ENCODE peak calls at places on chromosomes 6 and 20, in eight cellular contexts. J, Q, D, A, Y, F, E and N are unnamed samples.

GRCh38 chr6:105550961-105551625 is 148.2 kb upstream of the PREP start:
- DNase-seq in J (no peak), Q (no peak), D (no peak), A (no peak), Y (no peak), F (no peak), E (no peak), N (no peak)

GRCh38 chr6:170403451-170403850 is 96.9 kb downstream of the FAM120B start:
- DNase-seq in J (no peak), Q (peak; percentile 53), D (no peak), A (no peak), Y (no peak), F (no peak), E (no peak), N (peak; percentile 76)

GRCh38 chr6:20630136-20630535 is 95.9 kb downstream of the CDKAL1 start:
- DNase-seq in J (no peak), Q (no peak), D (no peak), A (no peak), Y (no peak), F (no peak), E (no peak), N (no peak)

GRCh38 chr20:37534401-37535157 is 6.9 kb upstream of the BLCAP start:
- DNase-seq in J (peak; percentile 62), Q (peak; percentile 90), D (peak; percentile 79), A (no peak), Y (peak; percentile 90), F (peak; percentile 49), E (peak; percentile 70), N (peak; percentile 73)

GRCh38 chr6:53925891-53926290 is 131.1 kb downstream of the LRRC1 start:
- DNase-seq in J (no peak), Q (no peak), D (no peak), A (no peak), Y (no peak), F (no peak), E (no peak), N (no peak)

GRCh38 chr20:24672886-24673677 is 203.7 kb downstream of the SYNDIG1 start:
- DNase-seq in J (no peak), Q (peak; percentile 97), D (peak; percentile 42), A (peak; percentile 90), Y (no peak), F (no peak), E (no peak), N (peak; percentile 97)

GRCh38 chr6:951782-952181 is 258.8 kb upstream of the EXOC2 start:
- DNase-seq in J (no peak), Q (no peak), D (no peak), A (no peak), Y (no peak), F (no peak), E (no peak), N (no peak)

GRCh38 chr20:46680684-46681031 is 8.6 kb downstream of the TP53RK start:
- DNase-seq in J (no peak), Q (no peak), D (no peak), A (no peak), Y (no peak), F (no peak), E (no peak), N (no peak)

GRCh38 chr6:149872233-149872632 is 8.1 kb upstream of the LRP11 start:
- DNase-seq in J (no peak), Q (no peak), D (no peak), A (no peak), Y (no peak), F (no peak), E (no peak), N (no peak)

GRCh38 chr6:68741501-68742343 is 106.6 kb downstream of the ADGRB3 start:
- DNase-seq in J (no peak), Q (no peak), D (no peak), A (no peak), Y (no peak), F (no peak), E (no peak), N (no peak)

GRCh38 chr20:10963717-10964266 is 290.0 kb upstream of the JAG1 start:
- DNase-seq in J (no peak), Q (peak; percentile 7), D (no peak), A (no peak), Y (no peak), F (peak; percentile 16), E (no peak), N (no peak)

GRCh38 chr6:115969207-115969929 is 91.3 kb downstream of the FRK start:
- DNase-seq in J (no peak), Q (peak; percentile 34), D (peak; percentile 3), A (no peak), Y (no peak), F (peak; percentile 7), E (no peak), N (no peak)
- TF ChIP-seq CTCF in J (no peak), Q (no peak), D (no peak), A (no peak), Y (no peak), F (no peak), E (no peak), N (no peak)

DNA sequence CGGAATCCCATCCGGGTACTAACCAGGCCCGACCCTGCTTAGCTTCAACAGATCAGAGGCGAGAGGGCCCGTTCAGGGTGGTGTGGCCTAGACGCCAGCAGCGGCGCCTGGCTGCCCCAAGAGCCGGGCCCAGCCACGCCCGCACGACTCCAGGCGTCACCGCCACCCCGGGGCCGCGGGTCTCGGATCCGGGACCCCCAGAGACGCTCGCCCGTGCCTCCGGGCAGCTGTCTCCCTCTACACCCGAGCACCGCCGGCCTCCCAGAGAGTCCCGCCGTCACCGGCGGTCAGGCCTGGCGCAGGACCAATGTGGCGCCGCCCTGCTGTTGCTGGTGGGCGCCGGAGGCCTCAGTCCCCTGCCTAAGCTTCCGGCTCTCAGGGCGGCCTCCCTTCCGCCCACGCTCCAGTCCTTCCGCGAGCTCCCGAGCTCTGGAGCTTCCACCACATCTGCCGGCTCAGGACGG is 441.2 kb upstream of the DEFB115 start:
- DNase-seq in J (peak; percentile 26), Q (peak; percentile 26), D (no peak), A (no peak), Y (no peak), F (peak; percentile 42), E (no peak), N (no peak)
- H3K4me3 ChIP-seq in J (no peak overlapping the region), Q (no peak overlapping the region), D (no peak overlapping the region), A (no peak overlapping the region), Y (no peak overlapping the region), F (peak overlapping the region; percentile 25), E (no peak overlapping the region), N (no peak overlapping the region)

GRCh38 chr20:19758888-19759331 is 852 bp downstream of the RIN2 start:
- DNase-seq in J (no peak), Q (peak; percentile 53), D (peak; percentile 56), A (no peak), Y (no peak), F (peak; percentile 87), E (no peak), N (no peak)

GRCh38 chr20:19756756-19757486 is 1.1 kb upstream of the RIN2 start:
- DNase-seq in J (no peak), Q (no peak), D (no peak), A (no peak), Y (no peak), F (no peak), E (peak; percentile 53), N (no peak)

GRCh38 chr20:19757487-19757972 is 528 bp upstream of the RIN2 start:
- DNase-seq in J (no peak), Q (peak; percentile 91), D (peak; percentile 58), A (no peak), Y (no peak), F (peak; percentile 90), E (peak; percentile 92), N (peak; percentile 31)

GRCh38 chr20:19760371-19760721 is 2.3 kb downstream of the RIN2 start:
- DNase-seq in J (no peak), Q (no peak), D (no peak), A (no peak), Y (no peak), F (no peak), E (peak; percentile 43), N (no peak)

DNA sequence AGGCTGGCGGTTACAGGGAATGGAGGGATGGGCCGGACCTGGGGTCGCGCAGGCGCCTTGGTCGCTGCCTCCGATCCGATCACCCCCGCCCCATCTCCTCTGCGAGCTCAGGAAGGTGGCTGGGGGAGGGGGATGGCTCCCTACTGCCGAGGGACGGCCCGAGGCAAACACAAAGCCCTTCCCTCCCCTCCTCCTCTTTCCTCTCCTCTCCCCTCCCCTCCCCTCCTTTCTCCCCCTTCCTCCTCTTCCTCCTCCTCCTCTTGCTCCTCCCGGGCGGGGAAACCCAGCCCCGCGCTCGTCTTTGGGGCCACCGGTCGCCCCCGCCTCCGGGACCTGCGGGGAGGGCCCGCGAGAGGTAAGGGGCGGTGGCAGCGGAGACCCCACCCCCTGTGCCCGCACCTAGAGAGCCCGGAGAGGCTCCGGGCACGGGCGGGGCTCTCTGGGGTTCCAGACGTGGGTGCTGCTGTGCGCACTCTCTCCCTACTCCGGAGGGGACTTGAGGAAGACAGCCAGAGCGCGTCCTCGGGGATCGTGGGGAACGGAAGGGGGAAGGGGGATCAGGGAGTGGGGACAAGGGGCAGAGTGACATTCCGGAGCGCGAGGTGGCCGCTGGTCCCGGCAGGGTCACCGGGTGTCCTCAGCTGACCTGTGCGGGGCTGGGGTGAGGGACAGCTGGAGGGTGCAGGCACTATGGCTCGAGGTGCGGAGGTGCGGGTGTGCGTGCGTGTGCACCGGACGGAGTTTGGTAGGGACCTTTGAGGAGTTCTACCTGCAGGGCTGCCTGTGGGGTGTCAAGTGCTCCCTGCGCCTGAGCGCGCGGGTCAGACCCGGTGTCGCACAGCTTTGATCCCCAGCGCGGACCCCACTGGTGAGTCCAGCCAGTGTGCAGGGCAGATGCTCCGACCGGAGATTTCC is at the start of gene RIN2:
- DNase-seq in J (peak; percentile 8), Q (peak; percentile 91), D (peak; percentile 96), A (no peak), Y (no peak), F (peak; percentile 94), E (peak; percentile 88), N (peak; percentile 80)
- TF ChIP-seq CTCF in J (no peak), Q (no peak), D (no peak), A (no peak), Y (no peak), F (no peak), E (no peak), N (no peak)

GRCh38 chr6:131955192-131955591 is 4.0 kb upstream of the CCN2 start:
- DNase-seq in J (no peak), Q (no peak), D (no peak), A (no peak), Y (no peak), F (no peak), E (no peak), N (no peak)

GRCh38 chr6:131955876-131956275 is 4.7 kb upstream of the CCN2 start:
- DNase-seq in J (no peak), Q (no peak), D (no peak), A (no peak), Y (no peak), F (no peak), E (no peak), N (no peak)

GRCh38 chr6:131952886-131953509 is 1.8 kb upstream of the CCN2 start:
- DNase-seq in J (no peak), Q (no peak), D (no peak), A (no peak), Y (no peak), F (no peak), E (no peak), N (no peak)

GRCh38 chr6:131954099-131954774 is 3.1 kb upstream of the CCN2 start:
- DNase-seq in J (no peak), Q (no peak), D (no peak), A (no peak), Y (no peak), F (no peak), E (no peak), N (no peak)

DNA sequence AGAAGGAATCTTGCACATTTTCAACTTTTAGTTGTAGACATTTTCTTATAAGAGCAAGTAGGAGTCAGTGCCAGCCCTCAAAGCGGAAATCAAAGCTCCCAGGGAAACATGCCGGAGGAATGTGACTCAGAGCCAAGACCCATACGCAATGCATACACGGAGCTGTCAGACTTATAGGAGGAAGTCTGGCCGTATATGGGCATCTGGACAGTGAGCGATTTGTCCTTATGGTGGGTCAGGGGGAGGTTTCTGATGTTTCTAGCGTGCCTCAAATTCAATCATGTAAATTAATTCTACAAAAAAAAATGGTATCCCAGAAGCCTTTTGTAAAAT is 3.6 kb upstream of the CCN2 start:
- DNase-seq in J (no peak), Q (peak; percentile 64), D (peak; percentile 94), A (peak; percentile 99), Y (no peak), F (peak; percentile 40), E (peak; percentile 85), N (peak; percentile 99)
- H3K4me3 ChIP-seq in J (no peak overlapping the region), Q (no peak overlapping the region), D (no peak overlapping the region), A (no peak overlapping the region), Y (no peak overlapping the region), F (peak overlapping the region; percentile 22), E (peak overlapping the region; percentile 26), N (no peak overlapping the region)